ENCODE peak calls at places on chromosomes 16 and 17, in seven cellular contexts. K is GM23338, C is A549, W is HCT116, A is GM12878, L is SK-N-SH, Y is K562. N is an unnamed sample.

GRCh38 chr16:80526418-80527061 is 14.3 kb upstream of the DYNLRB2 start:
- DNase-seq in K (peak), C (peak), W (peak), A (no peak), L (peak), Y (peak), N (peak)

GRCh38 chr16:11914210-11914758 is 1.5 kb downstream of the GSPT1 start:
- DNase-seq in K (no peak), C (no peak), W (no peak), A (no peak), L (no peak), Y (no peak), N (no peak)

GRCh38 chr16:24670623-24671454 is 58.6 kb upstream of the TNRC6A start:
- DNase-seq in K (peak), C (peak), W (no peak), A (no peak), L (peak), Y (no peak), N (no peak)

GRCh38 chr17:79942591-79943353 is 92.9 kb downstream of the TBC1D16 start:
- DNase-seq in K (no peak), C (no peak), W (no peak), A (no peak), L (no peak), Y (no peak), N (peak)

GRCh38 chr17:80261159-80261894 is 675 bp downstream of the RNF213 start:
- DNase-seq in K (peak), C (peak), W (no peak), A (no peak), L (peak), Y (peak), N (no peak)

GRCh38 chr17:81569986-81570514 is 17.9 kb upstream of the FAAP100 start:
- DNase-seq in K (no peak), C (no peak), W (no peak), A (no peak), L (no peak), Y (no peak), N (no peak)

GRCh38 chr17:3004150-3004801 is 59.1 kb downstream of the OR1D5 start:
- DNase-seq in K (no peak), C (peak), W (peak), A (peak), L (peak), Y (no peak), N (peak)

GRCh38 chr16:48899500-48899899 is 289.5 kb upstream of the N4BP1 start:
- DNase-seq in K (no peak), C (no peak), W (no peak), A (no peak), L (no peak), Y (no peak), N (no peak)

GRCh38 chr17:12545877-12546513 is 119.7 kb upstream of the MYOCD start:
- DNase-seq in K (peak), C (peak), W (peak), A (no peak), L (peak), Y (peak), N (peak)

GRCh38 chr16:24838554-24839266 is 7.1 kb upstream of the SLC5A11 start:
- DNase-seq in K (no peak), C (peak), W (no peak), A (no peak), L (no peak), Y (peak), N (no peak)

GRCh38 chr17:45146166-45146565 is 2.1 kb upstream of the HEXIM1 start:
- DNase-seq in K (no peak), C (no peak), W (no peak), A (no peak), L (no peak), Y (no peak), N (no peak)

GRCh38 chr16:30094541-30095165 is 1.4 kb downstream of the YPEL3 start:
- DNase-seq in K (no peak), C (no peak), W (no peak), A (no peak), L (no peak), Y (no peak), N (no peak)
- H3K27ac ChIP-seq in K (peak), C (no peak), W (no peak), A (no peak), L (no peak), Y (peak), N (no peak)

GRCh38 chr16:62036101-62036806 is at the start of gene CDH8:
- DNase-seq in K (peak), C (no peak), W (no peak), A (no peak), L (peak), Y (no peak), N (no peak)

GRCh38 chr16:62038646-62039045 is 2.4 kb upstream of the CDH8 start:
- DNase-seq in K (no peak), C (no peak), W (no peak), A (no peak), L (no peak), Y (no peak), N (no peak)

GRCh38 chr16:62038225-62038624 is 2.0 kb upstream of the CDH8 start:
- DNase-seq in K (no peak), C (no peak), W (no peak), A (no peak), L (no peak), Y (no peak), N (no peak)

GRCh38 chr16:62036807-62037135 is 533 bp upstream of the CDH8 start:
- DNase-seq in K (peak), C (no peak), W (no peak), A (no peak), L (no peak), Y (no peak), N (no peak)

DNA sequence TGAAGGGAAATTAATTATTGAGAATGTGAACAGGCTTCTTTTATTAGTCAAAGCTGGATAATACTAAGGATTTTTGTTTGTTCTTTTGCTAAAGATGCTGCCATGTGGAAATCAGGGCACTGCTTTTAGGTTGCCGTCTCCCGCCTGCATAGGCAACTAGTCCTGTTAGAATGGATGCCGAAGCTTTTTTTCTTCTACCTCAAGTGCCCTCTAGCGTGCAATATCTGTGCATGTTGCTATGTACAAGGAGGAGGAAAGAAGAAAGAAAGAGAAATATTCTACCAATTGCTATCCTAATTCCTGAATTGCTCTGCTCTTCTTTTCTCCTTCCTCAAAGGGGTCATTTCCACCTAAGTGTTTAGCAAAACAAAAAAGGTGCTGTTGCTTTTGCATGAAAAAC is 5.2 kb upstream of the CDH8 start:
- DNase-seq in K (peak), C (peak), W (no peak), A (no peak), L (peak), Y (no peak), N (peak)
- TF ChIP-seq REST in K (no peak), C (no peak), W (no peak), A (no peak), L (no peak), Y (no peak), N (no peak)

GRCh38 chr17:31582151-31582907 is 190.9 kb downstream of the RAB11FIP4 start:
- DNase-seq in K (no peak), C (no peak), W (no peak), A (peak), L (no peak), Y (no peak), N (no peak)

GRCh38 chr17:31579265-31579664 is 187.8 kb downstream of the RAB11FIP4 start:
- DNase-seq in K (no peak), C (no peak), W (no peak), A (no peak), L (peak), Y (no peak), N (no peak)

GRCh38 chr17:31580331-31581021 is 189.0 kb downstream of the RAB11FIP4 start:
- DNase-seq in K (no peak), C (no peak), W (no peak), A (no peak), L (no peak), Y (no peak), N (peak)

GRCh38 chr17:31581491-31581890 is 190.0 kb downstream of the RAB11FIP4 start:
- DNase-seq in K (no peak), C (no peak), W (no peak), A (no peak), L (no peak), Y (no peak), N (no peak)

GRCh38 chr17:31581022-31581483 is 189.6 kb downstream of the RAB11FIP4 start:
- DNase-seq in K (no peak), C (no peak), W (no peak), A (no peak), L (peak), Y (no peak), N (no peak)
- H3K4me3 ChIP-seq in K (no peak), C (no peak), W (no peak), A (no peak), L (no peak), Y (no peak), N (no peak)

GRCh38 chr16:79403534-79403933 is 197.0 kb downstream of the MAF start:
- DNase-seq in K (no peak), C (no peak), W (no peak), A (no peak), L (no peak), Y (no peak), N (no peak)

GRCh38 chr16:79401157-79401556 is 199.4 kb downstream of the MAF start:
- DNase-seq in K (no peak), C (no peak), W (no peak), A (no peak), L (no peak), Y (no peak), N (no peak)

GRCh38 chr16:79402920-79403319 is 197.6 kb downstream of the MAF start:
- DNase-seq in K (no peak), C (no peak), W (no peak), A (no peak), L (no peak), Y (no peak), N (no peak)

GRCh38 chr16:79401782-79402181 is 198.8 kb downstream of the MAF start:
- DNase-seq in K (no peak), C (no peak), W (no peak), A (no peak), L (no peak), Y (no peak), N (no peak)

GRCh38 chr16:79402356-79402755 is 198.2 kb downstream of the MAF start:
- DNase-seq in K (no peak), C (no peak), W (no peak), A (no peak), L (no peak), Y (peak), N (no peak)
- H3K27ac ChIP-seq in K (no peak), C (no peak), W (no peak), A (no peak), L (no peak), Y (peak), N (no peak)

GRCh38 chr17:70597774-70598173 is 428.4 kb downstream of the KCNJ2 start:
- DNase-seq in K (no peak), C (no peak), W (no peak), A (no peak), L (no peak), Y (no peak), N (no peak)
- TF ChIP-seq REST in K (no peak), C (no peak), W (no peak), A (no peak), L (no peak), Y (no peak), N (no peak)